ENCODE peak calls at places on chromosomes 4 and X, in ten cellular contexts. J is fibroblast of lung, V is IMR-90, W is epithelial cell of esophagus, P is NCI-H1105, I is NCI-H2081, G is GM13976, H is occipital lobe, Y is upper lobe of left lung, B is uterus. A is an unnamed sample.

GRCh38 chr4:129138762-129139496 is 43.0 kb downstream of the C4orf33 start:
- DNase-seq in J (no peak), V (no peak), W (peak; percentile 56), P (no peak), I (peak; percentile 71), G (no peak), H (no peak), Y (no peak), B (no peak), A (no peak)

GRCh38 chr4:6705638-6706037 is 4.0 kb downstream of the MRFAP1L1 start:
- DNase-seq in J (no peak), V (no peak), W (no peak), P (no peak), I (no peak), G (no peak), H (no peak), Y (no peak), B (no peak), A (no peak)

GRCh38 chr4:89752932-89753598 is 83.9 kb downstream of the SNCA start:
- DNase-seq in J (peak; percentile 97), V (peak; percentile 92), W (peak; percentile 73), P (no peak), I (no peak), G (no peak), H (peak; percentile 23), Y (no peak), B (peak; percentile 48), A (no peak)

GRCh38 chr4:135144498-135144897 is 942.9 kb upstream of the PABPC4L start:
- DNase-seq in J (no peak), V (no peak), W (no peak), P (no peak), I (no peak), G (no peak), H (no peak), Y (no peak), B (no peak), A (no peak)

GRCh38 chr4:26088433-26088928 is 174.5 kb downstream of the SMIM20 start:
- DNase-seq in J (peak; percentile 35), V (peak; percentile 78), W (peak; percentile 82), P (no peak), I (no peak), G (no peak), H (no peak), Y (no peak), B (no peak), A (no peak)

GRCh38 chr4:21470531-21470930 is 478.0 kb downstream of the KCNIP4 start:
- DNase-seq in J (peak; percentile 78), V (no peak), W (peak; percentile 68), P (peak; percentile 80), I (peak; percentile 82), G (no peak), H (no peak), Y (no peak), B (no peak), A (peak; percentile 54)

GRCh38 chr4:26020896-26021295 is 106.9 kb downstream of the SMIM20 start:
- DNase-seq in J (peak; percentile 44), V (peak; percentile 67), W (peak; percentile 61), P (no peak), I (no peak), G (no peak), H (no peak), Y (peak; percentile 35), B (no peak), A (no peak)

GRCh38 chrX:70445876-70446275 is 1.2 kb downstream of the DLG3 start:
- DNase-seq in J (no peak), V (no peak), W (no peak), P (no peak), I (no peak), G (no peak), H (peak; percentile 14), Y (no peak), B (no peak), A (no peak)

GRCh38 chr4:4689694-4690440 is 148.0 kb upstream of the STX18 start:
- DNase-seq in J (no peak), V (no peak), W (no peak), P (no peak), I (no peak), G (peak; percentile 62), H (no peak), Y (no peak), B (no peak), A (no peak)

GRCh38 chrX:154596290-154596929 is 11.5 kb downstream of the CTAG1A start:
- DNase-seq in J (no peak), V (peak; percentile 16), W (peak; percentile 87), P (no peak), I (no peak), G (no peak), H (no peak), Y (no peak), B (no peak), A (no peak)

GRCh38 chr4:156672924-156673323 is 298.7 kb downstream of the PDGFC start:
- DNase-seq in J (no peak), V (no peak), W (peak; percentile 46), P (no peak), I (no peak), G (no peak), H (no peak), Y (no peak), B (no peak), A (no peak)

GRCh38 chr4:53490965-53491622 is 100.2 kb downstream of the LNX1 start:
- DNase-seq in J (peak; percentile 95), V (peak; percentile 93), W (peak; percentile 78), P (no peak), I (peak; percentile 43), G (peak; percentile 40), H (no peak), Y (no peak), B (peak; percentile 48), A (no peak)

GRCh38 chr4:17094811-17095210 is 196.4 kb upstream of the LDB2 start:
- DNase-seq in J (no peak), V (peak; percentile 26), W (no peak), P (no peak), I (no peak), G (no peak), H (no peak), Y (no peak), B (no peak), A (no peak)